ENCODE peak calls at places on chromosomes 3 and 15, in eight cellular contexts. One of them, this sample, is unnamed.

GRCh38 chr3:140023616-140024530 is 88.9 kb downstream of the CLSTN2 start:
- DNase-seq in type B pancreatic cell: no peak
- DNase-seq in central memory CD4-positive, alpha-beta T cell: no peak
- DNase-seq in CD4-positive, alpha-beta T cell: no peak
- DNase-seq in RWPE2: no peak
- DNase-seq in AG09309: no peak
- DNase-seq in T1000: no peak
- DNase-seq in activated T-cell treated with anti-CD3 and anti-CD28 coated beads, Interleukin-2, amount 50 U/mL, for 48 hours: no peak
- DNase-seq in this sample: no peak

GRCh38 chr3:105343991-105344390 is 22.7 kb upstream of the ALCAM start:
- DNase-seq in type B pancreatic cell: no peak
- DNase-seq in central memory CD4-positive, alpha-beta T cell: no peak
- DNase-seq in CD4-positive, alpha-beta T cell: no peak
- DNase-seq in RWPE2: no peak
- DNase-seq in AG09309: no peak
- DNase-seq in T1000: no peak
- DNase-seq in activated T-cell treated with anti-CD3 and anti-CD28 coated beads, Interleukin-2, amount 50 U/mL, for 48 hours: no peak
- DNase-seq in this sample: no peak

GRCh38 chr3:44055951-44056350 is 185.7 kb upstream of the TOPAZ1 start:
- DNase-seq in type B pancreatic cell: no peak
- DNase-seq in central memory CD4-positive, alpha-beta T cell: no peak
- DNase-seq in CD4-positive, alpha-beta T cell: no peak
- DNase-seq in RWPE2: no peak
- DNase-seq in AG09309: peak
- DNase-seq in T1000: no peak
- DNase-seq in activated T-cell treated with anti-CD3 and anti-CD28 coated beads, Interleukin-2, amount 50 U/mL, for 48 hours: no peak
- DNase-seq in this sample: no peak

GRCh38 chr3:36380171-36381031 is at the start of gene STAC:
- DNase-seq in type B pancreatic cell: no peak
- DNase-seq in central memory CD4-positive, alpha-beta T cell: no peak
- DNase-seq in CD4-positive, alpha-beta T cell: no peak
- DNase-seq in RWPE2: peak
- DNase-seq in AG09309: no peak
- DNase-seq in T1000: peak
- DNase-seq in activated T-cell treated with anti-CD3 and anti-CD28 coated beads, Interleukin-2, amount 50 U/mL, for 48 hours: peak
- DNase-seq in this sample: peak

GRCh38 chr15:63502137-63502801 is 2.1 kb upstream of the USP3 start:
- DNase-seq in type B pancreatic cell: no peak
- DNase-seq in central memory CD4-positive, alpha-beta T cell: no peak
- DNase-seq in CD4-positive, alpha-beta T cell: no peak
- DNase-seq in RWPE2: no peak
- DNase-seq in AG09309: no peak
- DNase-seq in T1000: no peak
- DNase-seq in activated T-cell treated with anti-CD3 and anti-CD28 coated beads, Interleukin-2, amount 50 U/mL, for 48 hours: no peak
- DNase-seq in this sample: no peak

GRCh38 chr15:69823223-69823907 is 274.4 kb downstream of the TLE3 start:
- DNase-seq in type B pancreatic cell: no peak
- DNase-seq in central memory CD4-positive, alpha-beta T cell: no peak
- DNase-seq in CD4-positive, alpha-beta T cell: no peak
- DNase-seq in RWPE2: no peak
- DNase-seq in AG09309: no peak
- DNase-seq in T1000: no peak
- DNase-seq in activated T-cell treated with anti-CD3 and anti-CD28 coated beads, Interleukin-2, amount 50 U/mL, for 48 hours: no peak
- DNase-seq in this sample: no peak

GRCh38 chr3:58429657-58430056 is 4.0 kb downstream of the PDHB start:
- DNase-seq in type B pancreatic cell: no peak
- DNase-seq in central memory CD4-positive, alpha-beta T cell: no peak
- DNase-seq in CD4-positive, alpha-beta T cell: no peak
- DNase-seq in RWPE2: no peak
- DNase-seq in AG09309: no peak
- DNase-seq in T1000: no peak
- DNase-seq in activated T-cell treated with anti-CD3 and anti-CD28 coated beads, Interleukin-2, amount 50 U/mL, for 48 hours: no peak
- DNase-seq in this sample: no peak

GRCh38 chr15:38746211-38746610 is 181.6 kb upstream of the RASGRP1 start:
- DNase-seq in type B pancreatic cell: no peak
- DNase-seq in central memory CD4-positive, alpha-beta T cell: no peak
- DNase-seq in CD4-positive, alpha-beta T cell: no peak
- DNase-seq in RWPE2: no peak
- DNase-seq in AG09309: no peak
- DNase-seq in T1000: no peak
- DNase-seq in activated T-cell treated with anti-CD3 and anti-CD28 coated beads, Interleukin-2, amount 50 U/mL, for 48 hours: no peak
- DNase-seq in this sample: no peak

GRCh38 chr3:46860381-46861292 is 2.6 kb downstream of the MYL3 start:
- DNase-seq in type B pancreatic cell: no peak
- DNase-seq in central memory CD4-positive, alpha-beta T cell: no peak
- DNase-seq in CD4-positive, alpha-beta T cell: no peak
- DNase-seq in RWPE2: peak
- DNase-seq in AG09309: no peak
- DNase-seq in T1000: no peak
- DNase-seq in activated T-cell treated with anti-CD3 and anti-CD28 coated beads, Interleukin-2, amount 50 U/mL, for 48 hours: peak
- DNase-seq in this sample: peak

GRCh38 chr3:73461582-73461981 is 163.2 kb downstream of the PDZRN3 start:
- DNase-seq in type B pancreatic cell: no peak
- DNase-seq in central memory CD4-positive, alpha-beta T cell: no peak
- DNase-seq in CD4-positive, alpha-beta T cell: no peak
- DNase-seq in RWPE2: no peak
- DNase-seq in AG09309: no peak
- DNase-seq in T1000: no peak
- DNase-seq in activated T-cell treated with anti-CD3 and anti-CD28 coated beads, Interleukin-2, amount 50 U/mL, for 48 hours: no peak
- DNase-seq in this sample: no peak

GRCh38 chr15:41971089-41971892 is 1.1 kb downstream of the EHD4 start:
- DNase-seq in type B pancreatic cell: no peak
- DNase-seq in central memory CD4-positive, alpha-beta T cell: peak
- DNase-seq in CD4-positive, alpha-beta T cell: peak
- DNase-seq in RWPE2: no peak
- DNase-seq in AG09309: no peak
- DNase-seq in T1000: peak
- DNase-seq in activated T-cell treated with anti-CD3 and anti-CD28 coated beads, Interleukin-2, amount 50 U/mL, for 48 hours: peak
- DNase-seq in this sample: peak

GRCh38 chr3:49732592-49732991 is 8.8 kb upstream of the GMPPB start:
- DNase-seq in type B pancreatic cell: no peak
- DNase-seq in central memory CD4-positive, alpha-beta T cell: no peak
- DNase-seq in CD4-positive, alpha-beta T cell: no peak
- DNase-seq in RWPE2: no peak
- DNase-seq in AG09309: no peak
- DNase-seq in T1000: no peak
- DNase-seq in activated T-cell treated with anti-CD3 and anti-CD28 coated beads, Interleukin-2, amount 50 U/mL, for 48 hours: no peak
- DNase-seq in this sample: no peak

GRCh38 chr3:173584834-173585831 is 187.6 kb downstream of the NLGN1 start:
- DNase-seq in type B pancreatic cell: peak
- DNase-seq in central memory CD4-positive, alpha-beta T cell: no peak
- DNase-seq in CD4-positive, alpha-beta T cell: no peak
- DNase-seq in RWPE2: no peak
- DNase-seq in AG09309: no peak
- DNase-seq in T1000: no peak
- DNase-seq in activated T-cell treated with anti-CD3 and anti-CD28 coated beads, Interleukin-2, amount 50 U/mL, for 48 hours: no peak
- DNase-seq in this sample: no peak

GRCh38 chr3:72247645-72248388 is 462.9 kb upstream of the PROK2 start:
- DNase-seq in type B pancreatic cell: no peak
- DNase-seq in central memory CD4-positive, alpha-beta T cell: no peak
- DNase-seq in CD4-positive, alpha-beta T cell: no peak
- DNase-seq in RWPE2: no peak
- DNase-seq in AG09309: no peak
- DNase-seq in T1000: no peak
- DNase-seq in activated T-cell treated with anti-CD3 and anti-CD28 coated beads, Interleukin-2, amount 50 U/mL, for 48 hours: no peak
- DNase-seq in this sample: no peak

GRCh38 chr15:98648654-98649537 is 557 bp downstream of the IGF1R start:
- DNase-seq in type B pancreatic cell: no peak
- DNase-seq in central memory CD4-positive, alpha-beta T cell: peak
- DNase-seq in CD4-positive, alpha-beta T cell: peak
- DNase-seq in RWPE2: no peak
- DNase-seq in AG09309: no peak
- DNase-seq in T1000: no peak
- DNase-seq in activated T-cell treated with anti-CD3 and anti-CD28 coated beads, Interleukin-2, amount 50 U/mL, for 48 hours: peak
- DNase-seq in this sample: peak

GRCh38 chr15:84671211-84671610 is 13.2 kb upstream of the NMB start:
- DNase-seq in type B pancreatic cell: no peak
- DNase-seq in central memory CD4-positive, alpha-beta T cell: no peak
- DNase-seq in CD4-positive, alpha-beta T cell: no peak
- DNase-seq in RWPE2: no peak
- DNase-seq in AG09309: peak
- DNase-seq in T1000: no peak
- DNase-seq in activated T-cell treated with anti-CD3 and anti-CD28 coated beads, Interleukin-2, amount 50 U/mL, for 48 hours: no peak
- DNase-seq in this sample: no peak